ENCODE peak calls at places on chromosomes 3 and 15, in seven cellular contexts. One of them, this sample, is unnamed.

GRCh38 chr15:100140527-100141303 is 201.1 kb downstream of the ADAMTS17 start:
- DNase-seq in AG08395: peak
- DNase-seq in NCI-H1694 treated with DMSO at 0.1 percent for 48 hours: no peak
- DNase-seq in anterior cingulate cortex: peak
- DNase-seq in activated CD8-positive, alpha-beta memory T cell treated with anti-CD3 and anti-CD28 coated beads, Interleukin-2, amount 50 U/mL, for 4 hours: no peak
- DNase-seq in amygdala: no peak
- DNase-seq in RWPE2: no peak
- DNase-seq in this sample: no peak

GRCh38 chr15:101049856-101050646 is 130.9 kb downstream of the LRRK1 start:
- DNase-seq in anterior cingulate cortex: no peak
- DNase-seq in RWPE2: peak
- DNase-seq in AG08395: no peak
- DNase-seq in NCI-H1694 treated with DMSO at 0.1 percent for 48 hours: no peak
- DNase-seq in activated CD8-positive, alpha-beta memory T cell treated with anti-CD3 and anti-CD28 coated beads, Interleukin-2, amount 50 U/mL, for 4 hours: no peak
- DNase-seq in amygdala: no peak
- DNase-seq in this sample: no peak

GRCh38 chr3:38313263-38313662 is 31.2 kb downstream of the SLC22A14 start:
- DNase-seq in anterior cingulate cortex: no peak
- DNase-seq in NCI-H1694 treated with DMSO at 0.1 percent for 48 hours: no peak
- DNase-seq in AG08395: no peak
- DNase-seq in RWPE2: no peak
- DNase-seq in amygdala: no peak
- DNase-seq in activated CD8-positive, alpha-beta memory T cell treated with anti-CD3 and anti-CD28 coated beads, Interleukin-2, amount 50 U/mL, for 4 hours: no peak
- DNase-seq in this sample: no peak

GRCh38 chr3:37129871-37130270 is 44.5 kb downstream of the LRRFIP2 start:
- DNase-seq in amygdala: no peak
- DNase-seq in activated CD8-positive, alpha-beta memory T cell treated with anti-CD3 and anti-CD28 coated beads, Interleukin-2, amount 50 U/mL, for 4 hours: no peak
- DNase-seq in AG08395: no peak
- DNase-seq in anterior cingulate cortex: no peak
- DNase-seq in RWPE2: no peak
- DNase-seq in NCI-H1694 treated with DMSO at 0.1 percent for 48 hours: no peak
- DNase-seq in this sample: peak

GRCh38 chr15:69748700-69749099 is 296.1 kb downstream of the RPLP1 start:
- DNase-seq in amygdala: no peak
- DNase-seq in anterior cingulate cortex: no peak
- DNase-seq in NCI-H1694 treated with DMSO at 0.1 percent for 48 hours: peak
- DNase-seq in AG08395: no peak
- DNase-seq in RWPE2: no peak
- DNase-seq in activated CD8-positive, alpha-beta memory T cell treated with anti-CD3 and anti-CD28 coated beads, Interleukin-2, amount 50 U/mL, for 4 hours: no peak
- DNase-seq in this sample: no peak

GRCh38 chr3:4503050-4503449 is 9.9 kb downstream of the ITPR1 start:
- DNase-seq in RWPE2: no peak
- DNase-seq in activated CD8-positive, alpha-beta memory T cell treated with anti-CD3 and anti-CD28 coated beads, Interleukin-2, amount 50 U/mL, for 4 hours: no peak
- DNase-seq in NCI-H1694 treated with DMSO at 0.1 percent for 48 hours: no peak
- DNase-seq in AG08395: no peak
- DNase-seq in anterior cingulate cortex: no peak
- DNase-seq in amygdala: no peak
- DNase-seq in this sample: no peak

GRCh38 chr15:91471410-91471993 is 371.4 kb downstream of the SV2B start:
- DNase-seq in NCI-H1694 treated with DMSO at 0.1 percent for 48 hours: no peak
- DNase-seq in anterior cingulate cortex: no peak
- DNase-seq in activated CD8-positive, alpha-beta memory T cell treated with anti-CD3 and anti-CD28 coated beads, Interleukin-2, amount 50 U/mL, for 4 hours: no peak
- DNase-seq in RWPE2: no peak
- DNase-seq in AG08395: no peak
- DNase-seq in amygdala: no peak
- DNase-seq in this sample: no peak

GRCh38 chr3:190601597-190601996 is 87.7 kb downstream of the IL1RAP start:
- DNase-seq in NCI-H1694 treated with DMSO at 0.1 percent for 48 hours: no peak
- DNase-seq in RWPE2: no peak
- DNase-seq in anterior cingulate cortex: no peak
- DNase-seq in activated CD8-positive, alpha-beta memory T cell treated with anti-CD3 and anti-CD28 coated beads, Interleukin-2, amount 50 U/mL, for 4 hours: no peak
- DNase-seq in amygdala: no peak
- DNase-seq in AG08395: no peak
- DNase-seq in this sample: no peak

GRCh38 chr15:34753236-34753894 is 1.4 kb downstream of the GJD2 start:
- DNase-seq in activated CD8-positive, alpha-beta memory T cell treated with anti-CD3 and anti-CD28 coated beads, Interleukin-2, amount 50 U/mL, for 4 hours: no peak
- DNase-seq in AG08395: peak
- DNase-seq in anterior cingulate cortex: no peak
- DNase-seq in amygdala: no peak
- DNase-seq in RWPE2: no peak
- DNase-seq in NCI-H1694 treated with DMSO at 0.1 percent for 48 hours: no peak
- DNase-seq in this sample: peak

GRCh38 chr3:187191271-187191670 is 6.0 kb upstream of the RTP1 start:
- DNase-seq in RWPE2: no peak
- DNase-seq in anterior cingulate cortex: no peak
- DNase-seq in AG08395: no peak
- DNase-seq in NCI-H1694 treated with DMSO at 0.1 percent for 48 hours: no peak
- DNase-seq in activated CD8-positive, alpha-beta memory T cell treated with anti-CD3 and anti-CD28 coated beads, Interleukin-2, amount 50 U/mL, for 4 hours: no peak
- DNase-seq in amygdala: no peak
- DNase-seq in this sample: no peak

GRCh38 chr3:56469141-56469540 is 874 bp upstream of the ERC2 start:
- DNase-seq in NCI-H1694 treated with DMSO at 0.1 percent for 48 hours: no peak
- DNase-seq in RWPE2: no peak
- DNase-seq in anterior cingulate cortex: no peak
- DNase-seq in activated CD8-positive, alpha-beta memory T cell treated with anti-CD3 and anti-CD28 coated beads, Interleukin-2, amount 50 U/mL, for 4 hours: no peak
- DNase-seq in amygdala: no peak
- DNase-seq in AG08395: no peak
- DNase-seq in this sample: no peak

GRCh38 chr15:60907233-60907947 is 321.7 kb downstream of the RORA start:
- DNase-seq in AG08395: no peak
- DNase-seq in amygdala: no peak
- DNase-seq in activated CD8-positive, alpha-beta memory T cell treated with anti-CD3 and anti-CD28 coated beads, Interleukin-2, amount 50 U/mL, for 4 hours: no peak
- DNase-seq in NCI-H1694 treated with DMSO at 0.1 percent for 48 hours: no peak
- DNase-seq in RWPE2: no peak
- DNase-seq in anterior cingulate cortex: no peak
- DNase-seq in this sample: no peak

GRCh38 chr3:53324011-53324544 is 23.3 kb downstream of the DCP1A start:
- DNase-seq in anterior cingulate cortex: no peak
- DNase-seq in RWPE2: no peak
- DNase-seq in amygdala: no peak
- DNase-seq in AG08395: no peak
- DNase-seq in activated CD8-positive, alpha-beta memory T cell treated with anti-CD3 and anti-CD28 coated beads, Interleukin-2, amount 50 U/mL, for 4 hours: no peak
- DNase-seq in NCI-H1694 treated with DMSO at 0.1 percent for 48 hours: no peak
- DNase-seq in this sample: no peak

GRCh38 chr3:55894605-55895004 is 407.5 kb upstream of the WNT5A start:
- DNase-seq in AG08395: no peak
- DNase-seq in NCI-H1694 treated with DMSO at 0.1 percent for 48 hours: no peak
- DNase-seq in amygdala: no peak
- DNase-seq in activated CD8-positive, alpha-beta memory T cell treated with anti-CD3 and anti-CD28 coated beads, Interleukin-2, amount 50 U/mL, for 4 hours: no peak
- DNase-seq in anterior cingulate cortex: no peak
- DNase-seq in RWPE2: no peak
- DNase-seq in this sample: no peak

GRCh38 chr3:16802382-16802781 is 82.4 kb upstream of the PLCL2 start:
- DNase-seq in anterior cingulate cortex: no peak
- DNase-seq in amygdala: no peak
- DNase-seq in AG08395: no peak
- DNase-seq in RWPE2: no peak
- DNase-seq in NCI-H1694 treated with DMSO at 0.1 percent for 48 hours: no peak
- DNase-seq in activated CD8-positive, alpha-beta memory T cell treated with anti-CD3 and anti-CD28 coated beads, Interleukin-2, amount 50 U/mL, for 4 hours: no peak
- DNase-seq in this sample: no peak

GRCh38 chr3:161333696-161334095 is 37.6 kb downstream of the SPTSSB start:
- DNase-seq in NCI-H1694 treated with DMSO at 0.1 percent for 48 hours: no peak
- DNase-seq in activated CD8-positive, alpha-beta memory T cell treated with anti-CD3 and anti-CD28 coated beads, Interleukin-2, amount 50 U/mL, for 4 hours: no peak
- DNase-seq in RWPE2: no peak
- DNase-seq in anterior cingulate cortex: no peak
- DNase-seq in amygdala: no peak
- DNase-seq in AG08395: no peak
- DNase-seq in this sample: no peak

GRCh38 chr15:77657629-77658238 is 25.0 kb upstream of the LINGO1 start:
- DNase-seq in anterior cingulate cortex: no peak
- DNase-seq in activated CD8-positive, alpha-beta memory T cell treated with anti-CD3 and anti-CD28 coated beads, Interleukin-2, amount 50 U/mL, for 4 hours: no peak
- DNase-seq in AG08395: no peak
- DNase-seq in RWPE2: no peak
- DNase-seq in NCI-H1694 treated with DMSO at 0.1 percent for 48 hours: no peak
- DNase-seq in amygdala: no peak
- DNase-seq in this sample: no peak

GRCh38 chr3:10930641-10931040 is 61.9 kb upstream of the SLC6A1 start:
- DNase-seq in AG08395: no peak
- DNase-seq in anterior cingulate cortex: no peak
- DNase-seq in amygdala: no peak
- DNase-seq in NCI-H1694 treated with DMSO at 0.1 percent for 48 hours: no peak
- DNase-seq in activated CD8-positive, alpha-beta memory T cell treated with anti-CD3 and anti-CD28 coated beads, Interleukin-2, amount 50 U/mL, for 4 hours: no peak
- DNase-seq in RWPE2: peak
- DNase-seq in this sample: no peak

GRCh38 chr3:148269816-148270215 is 427.9 kb upstream of the AGTR1 start:
- DNase-seq in activated CD8-positive, alpha-beta memory T cell treated with anti-CD3 and anti-CD28 coated beads, Interleukin-2, amount 50 U/mL, for 4 hours: no peak
- DNase-seq in RWPE2: no peak
- DNase-seq in AG08395: no peak
- DNase-seq in NCI-H1694 treated with DMSO at 0.1 percent for 48 hours: no peak
- DNase-seq in amygdala: peak
- DNase-seq in anterior cingulate cortex: peak
- DNase-seq in this sample: peak

GRCh38 chr3:185959609-185960517 is 22.0 kb upstream of the TRA2B start:
- DNase-seq in AG08395: peak
- DNase-seq in amygdala: no peak
- DNase-seq in NCI-H1694 treated with DMSO at 0.1 percent for 48 hours: no peak
- DNase-seq in anterior cingulate cortex: no peak
- DNase-seq in activated CD8-positive, alpha-beta memory T cell treated with anti-CD3 and anti-CD28 coated beads, Interleukin-2, amount 50 U/mL, for 4 hours: no peak
- DNase-seq in RWPE2: no peak
- DNase-seq in this sample: peak

GRCh38 chr3:36097180-36097579 is 283.1 kb upstream of the STAC start:
- DNase-seq in activated CD8-positive, alpha-beta memory T cell treated with anti-CD3 and anti-CD28 coated beads, Interleukin-2, amount 50 U/mL, for 4 hours: no peak
- DNase-seq in anterior cingulate cortex: no peak
- DNase-seq in RWPE2: no peak
- DNase-seq in amygdala: no peak
- DNase-seq in AG08395: no peak
- DNase-seq in NCI-H1694 treated with DMSO at 0.1 percent for 48 hours: no peak
- DNase-seq in this sample: no peak

GRCh38 chr3:30314757-30315156 is 291.6 kb upstream of the TGFBR2 start:
- DNase-seq in activated CD8-positive, alpha-beta memory T cell treated with anti-CD3 and anti-CD28 coated beads, Interleukin-2, amount 50 U/mL, for 4 hours: no peak
- DNase-seq in RWPE2: no peak
- DNase-seq in amygdala: no peak
- DNase-seq in NCI-H1694 treated with DMSO at 0.1 percent for 48 hours: no peak
- DNase-seq in AG08395: no peak
- DNase-seq in anterior cingulate cortex: no peak
- DNase-seq in this sample: no peak

GRCh38 chr15:75232826-75233503 is 25.2 kb upstream of the GOLGA6C start:
- DNase-seq in anterior cingulate cortex: no peak
- DNase-seq in RWPE2: peak
- DNase-seq in amygdala: no peak
- DNase-seq in AG08395: no peak
- DNase-seq in NCI-H1694 treated with DMSO at 0.1 percent for 48 hours: no peak
- DNase-seq in activated CD8-positive, alpha-beta memory T cell treated with anti-CD3 and anti-CD28 coated beads, Interleukin-2, amount 50 U/mL, for 4 hours: no peak
- DNase-seq in this sample: no peak

GRCh38 chr3:66933233-66933632 is 64.9 kb upstream of the KBTBD8 start:
- DNase-seq in RWPE2: no peak
- DNase-seq in anterior cingulate cortex: no peak
- DNase-seq in NCI-H1694 treated with DMSO at 0.1 percent for 48 hours: no peak
- DNase-seq in activated CD8-positive, alpha-beta memory T cell treated with anti-CD3 and anti-CD28 coated beads, Interleukin-2, amount 50 U/mL, for 4 hours: no peak
- DNase-seq in amygdala: no peak
- DNase-seq in AG08395: no peak
- DNase-seq in this sample: no peak

GRCh38 chr3:139388961-139389551 is 391 bp downstream of the COPB2 start:
- DNase-seq in amygdala: no peak
- DNase-seq in RWPE2: no peak
- DNase-seq in anterior cingulate cortex: no peak
- DNase-seq in NCI-H1694 treated with DMSO at 0.1 percent for 48 hours: no peak
- DNase-seq in activated CD8-positive, alpha-beta memory T cell treated with anti-CD3 and anti-CD28 coated beads, Interleukin-2, amount 50 U/mL, for 4 hours: no peak
- DNase-seq in AG08395: no peak
- DNase-seq in this sample: peak

GRCh38 chr15:34049096-34049495 is 10.1 kb upstream of the AVEN start:
- DNase-seq in RWPE2: no peak
- DNase-seq in anterior cingulate cortex: no peak
- DNase-seq in amygdala: no peak
- DNase-seq in AG08395: no peak
- DNase-seq in NCI-H1694 treated with DMSO at 0.1 percent for 48 hours: no peak
- DNase-seq in activated CD8-positive, alpha-beta memory T cell treated with anti-CD3 and anti-CD28 coated beads, Interleukin-2, amount 50 U/mL, for 4 hours: no peak
- DNase-seq in this sample: no peak

GRCh38 chr3:30282052-30282708 is 324.2 kb upstream of the TGFBR2 start:
- DNase-seq in RWPE2: no peak
- DNase-seq in amygdala: no peak
- DNase-seq in NCI-H1694 treated with DMSO at 0.1 percent for 48 hours: no peak
- DNase-seq in activated CD8-positive, alpha-beta memory T cell treated with anti-CD3 and anti-CD28 coated beads, Interleukin-2, amount 50 U/mL, for 4 hours: no peak
- DNase-seq in anterior cingulate cortex: no peak
- DNase-seq in AG08395: peak
- DNase-seq in this sample: peak

GRCh38 chr3:113747719-113748046 is 848 bp downstream of the ATP6V1A start:
- DNase-seq in NCI-H1694 treated with DMSO at 0.1 percent for 48 hours: peak
- DNase-seq in AG08395: no peak
- DNase-seq in activated CD8-positive, alpha-beta memory T cell treated with anti-CD3 and anti-CD28 coated beads, Interleukin-2, amount 50 U/mL, for 4 hours: no peak
- DNase-seq in amygdala: no peak
- DNase-seq in RWPE2: no peak
- DNase-seq in anterior cingulate cortex: no peak
- DNase-seq in this sample: peak

GRCh38 chr15:89576417-89576773 is 1.1 kb downstream of the TICRR start:
- DNase-seq in anterior cingulate cortex: no peak
- DNase-seq in activated CD8-positive, alpha-beta memory T cell treated with anti-CD3 and anti-CD28 coated beads, Interleukin-2, amount 50 U/mL, for 4 hours: no peak
- DNase-seq in AG08395: no peak
- DNase-seq in RWPE2: no peak
- DNase-seq in NCI-H1694 treated with DMSO at 0.1 percent for 48 hours: no peak
- DNase-seq in amygdala: no peak
- DNase-seq in this sample: no peak